ENCODE peak calls at places on chromosomes 13 and 19, in seven cellular contexts. One of them, this sample, is unnamed.
A peak's percentile ranks its signal among the peaks of the same experiment; 100 is the strongest.

GRCh38 chr13:97274782-97275252 is 52.7 kb downstream of the MBNL2 start:
- DNase-seq in pancreas: no peak
- DNase-seq in fibroblast of lung: peak; percentile 87
- DNase-seq in HFF-Myc: no peak
- DNase-seq in IMR-90: peak; percentile 87
- DNase-seq in ovary: no peak
- DNase-seq in esophagus squamous epithelium: no peak
- DNase-seq in this sample: peak; percentile 71

GRCh38 chr13:86324191-86324590 is 525.0 kb upstream of the SLITRK6 start:
- DNase-seq in pancreas: no peak
- DNase-seq in fibroblast of lung: no peak
- DNase-seq in HFF-Myc: no peak
- DNase-seq in IMR-90: no peak
- DNase-seq in ovary: no peak
- DNase-seq in esophagus squamous epithelium: no peak
- DNase-seq in this sample: no peak

GRCh38 chr13:44918323-44919102 is 70.8 kb downstream of the NUFIP1 start:
- DNase-seq in pancreas: peak; percentile 95
- DNase-seq in fibroblast of lung: peak; percentile 97
- DNase-seq in HFF-Myc: peak; percentile 91
- DNase-seq in IMR-90: peak; percentile 97
- DNase-seq in ovary: peak; percentile 89
- DNase-seq in esophagus squamous epithelium: peak; percentile 53
- DNase-seq in this sample: no peak

GRCh38 chr13:95676100-95676774 is 702 bp upstream of the DNAJC3 start:
- DNase-seq in pancreas: no peak
- DNase-seq in fibroblast of lung: peak; percentile 27
- DNase-seq in HFF-Myc: no peak
- DNase-seq in IMR-90: peak; percentile 39
- DNase-seq in ovary: peak; percentile 12
- DNase-seq in esophagus squamous epithelium: no peak
- DNase-seq in this sample: peak; percentile 64

GRCh38 chr13:77235456-77236022 is 91.4 kb downstream of the MYCBP2 start:
- DNase-seq in pancreas: no peak
- DNase-seq in fibroblast of lung: no peak
- DNase-seq in HFF-Myc: no peak
- DNase-seq in IMR-90: no peak
- DNase-seq in ovary: no peak
- DNase-seq in esophagus squamous epithelium: no peak
- DNase-seq in this sample: no peak

GRCh38 chr13:95216182-95216581 is 85.1 kb downstream of the ABCC4 start:
- DNase-seq in pancreas: no peak
- DNase-seq in fibroblast of lung: no peak
- DNase-seq in HFF-Myc: no peak
- DNase-seq in IMR-90: no peak
- DNase-seq in ovary: no peak
- DNase-seq in esophagus squamous epithelium: no peak
- DNase-seq in this sample: no peak

GRCh38 chr19:11375143-11375948 is 880 bp downstream of the SWSAP1 start:
- DNase-seq in pancreas: peak; percentile 85
- DNase-seq in fibroblast of lung: no peak
- DNase-seq in HFF-Myc: no peak
- DNase-seq in IMR-90: no peak
- DNase-seq in ovary: peak; percentile 71
- DNase-seq in esophagus squamous epithelium: no peak
- DNase-seq in this sample: no peak

GRCh38 chr13:34412295-34412694 is 529.8 kb upstream of the NBEA start:
- DNase-seq in pancreas: no peak
- DNase-seq in fibroblast of lung: no peak
- DNase-seq in HFF-Myc: no peak
- DNase-seq in IMR-90: no peak
- DNase-seq in ovary: no peak
- DNase-seq in esophagus squamous epithelium: no peak
- DNase-seq in this sample: no peak

GRCh38 chr13:47890146-47890814 is 110.8 kb downstream of the SUCLA2 start:
- DNase-seq in pancreas: no peak
- DNase-seq in fibroblast of lung: no peak
- DNase-seq in HFF-Myc: no peak
- DNase-seq in IMR-90: no peak
- DNase-seq in ovary: no peak
- DNase-seq in esophagus squamous epithelium: no peak
- DNase-seq in this sample: no peak

GRCh38 chr13:113927661-113928581 is 46.0 kb downstream of the C13orf46 start:
- DNase-seq in pancreas: peak; percentile 51
- DNase-seq in fibroblast of lung: peak; percentile 97
- DNase-seq in HFF-Myc: peak; percentile 99
- DNase-seq in IMR-90: peak; percentile 99
- DNase-seq in ovary: peak; percentile 35
- DNase-seq in esophagus squamous epithelium: no peak
- DNase-seq in this sample: peak; percentile 81

GRCh38 chr13:52452470-52452869 is 2.0 kb upstream of the VPS36 start:
- DNase-seq in pancreas: no peak
- DNase-seq in fibroblast of lung: no peak
- DNase-seq in HFF-Myc: no peak
- DNase-seq in IMR-90: no peak
- DNase-seq in ovary: no peak
- DNase-seq in esophagus squamous epithelium: no peak
- DNase-seq in this sample: peak; percentile 53

GRCh38 chr13:42137856-42138537 is 89.5 kb downstream of the DGKH start:
- DNase-seq in pancreas: no peak
- DNase-seq in fibroblast of lung: no peak
- DNase-seq in HFF-Myc: no peak
- DNase-seq in IMR-90: peak; percentile 71
- DNase-seq in ovary: no peak
- DNase-seq in esophagus squamous epithelium: no peak
- DNase-seq in this sample: peak; percentile 54

GRCh38 chr13:106612688-106613087 is 44.8 kb upstream of the ARGLU1 start:
- DNase-seq in pancreas: no peak
- DNase-seq in fibroblast of lung: peak; percentile 61
- DNase-seq in HFF-Myc: no peak
- DNase-seq in IMR-90: peak; percentile 59
- DNase-seq in ovary: peak; percentile 87
- DNase-seq in esophagus squamous epithelium: no peak
- DNase-seq in this sample: peak; percentile 42

GRCh38 chr19:5394907-5395505 is 54.4 kb upstream of the PTPRS start:
- DNase-seq in pancreas: no peak
- DNase-seq in fibroblast of lung: no peak
- DNase-seq in HFF-Myc: no peak
- DNase-seq in IMR-90: no peak
- DNase-seq in ovary: no peak
- DNase-seq in esophagus squamous epithelium: no peak
- DNase-seq in this sample: no peak

GRCh38 chr19:1000591-1001537 is 645 bp downstream of the GRIN3B start:
- DNase-seq in pancreas: peak; percentile 75
- DNase-seq in fibroblast of lung: no peak
- DNase-seq in HFF-Myc: no peak
- DNase-seq in IMR-90: no peak
- DNase-seq in ovary: no peak
- DNase-seq in esophagus squamous epithelium: no peak
- DNase-seq in this sample: no peak

GRCh38 chr19:999379-999719 is 870 bp upstream of the GRIN3B start:
- DNase-seq in pancreas: no peak
- DNase-seq in fibroblast of lung: no peak
- DNase-seq in HFF-Myc: no peak
- DNase-seq in IMR-90: no peak
- DNase-seq in ovary: no peak
- DNase-seq in esophagus squamous epithelium: no peak
- DNase-seq in this sample: no peak

GRCh38 chr19:998064-998463 is 2.2 kb upstream of the GRIN3B start:
- DNase-seq in pancreas: no peak
- DNase-seq in fibroblast of lung: no peak
- DNase-seq in HFF-Myc: no peak
- DNase-seq in IMR-90: no peak
- DNase-seq in ovary: no peak
- DNase-seq in esophagus squamous epithelium: no peak
- DNase-seq in this sample: no peak

GRCh38 chr19:1001538-1002166 is 1.4 kb downstream of the GRIN3B start:
- DNase-seq in pancreas: peak; percentile 88
- DNase-seq in fibroblast of lung: no peak
- DNase-seq in HFF-Myc: no peak
- DNase-seq in IMR-90: no peak
- DNase-seq in ovary: no peak
- DNase-seq in esophagus squamous epithelium: no peak
- DNase-seq in this sample: peak; percentile 42

GRCh38 chr19:1000095-1000494 is at the start of gene GRIN3B:
- DNase-seq in pancreas: peak; percentile 76
- DNase-seq in fibroblast of lung: peak; percentile 44
- DNase-seq in HFF-Myc: no peak
- DNase-seq in IMR-90: peak; percentile 40
- DNase-seq in ovary: no peak
- DNase-seq in esophagus squamous epithelium: no peak
- DNase-seq in this sample: peak; percentile 76
- H3K4me3 ChIP-seq in pancreas: no peak within 1 kb of the TSS
- H3K4me3 ChIP-seq in fibroblast of lung: peak within 1 kb of the TSS; percentile 9
- H3K4me3 ChIP-seq in HFF-Myc: no peak within 1 kb of the TSS
- H3K4me3 ChIP-seq in IMR-90: peak within 1 kb of the TSS; percentile 53
- H3K4me3 ChIP-seq in ovary: no peak within 1 kb of the TSS
- H3K4me3 ChIP-seq in esophagus squamous epithelium: peak within 1 kb of the TSS; percentile 32
- H3K4me3 ChIP-seq in this sample: no peak within 1 kb of the TSS

GRCh38 chr13:50191004-50191403 is 175.8 kb downstream of the KCNRG start:
- DNase-seq in pancreas: no peak
- DNase-seq in fibroblast of lung: no peak
- DNase-seq in HFF-Myc: no peak
- DNase-seq in IMR-90: no peak
- DNase-seq in ovary: no peak
- DNase-seq in esophagus squamous epithelium: no peak
- DNase-seq in this sample: no peak
- H3K4me3 ChIP-seq in pancreas: no peak overlapping the region
- H3K4me3 ChIP-seq in fibroblast of lung: no peak overlapping the region
- H3K4me3 ChIP-seq in HFF-Myc: no peak overlapping the region
- H3K4me3 ChIP-seq in IMR-90: no peak overlapping the region
- H3K4me3 ChIP-seq in ovary: no peak overlapping the region
- H3K4me3 ChIP-seq in esophagus squamous epithelium: no peak overlapping the region
- H3K4me3 ChIP-seq in this sample: no peak overlapping the region

GRCh38 chr19:3154957-3155736 is 19.3 kb downstream of the GNA15 start:
- DNase-seq in pancreas: no peak
- DNase-seq in fibroblast of lung: peak; percentile 97
- DNase-seq in HFF-Myc: peak; percentile 98
- DNase-seq in IMR-90: peak; percentile 99
- DNase-seq in ovary: no peak
- DNase-seq in esophagus squamous epithelium: peak; percentile 32
- DNase-seq in this sample: peak; percentile 100
- H3K4me3 ChIP-seq in pancreas: no peak overlapping the region
- H3K4me3 ChIP-seq in fibroblast of lung: no peak overlapping the region
- H3K4me3 ChIP-seq in HFF-Myc: no peak overlapping the region
- H3K4me3 ChIP-seq in IMR-90: no peak overlapping the region
- H3K4me3 ChIP-seq in ovary: no peak overlapping the region
- H3K4me3 ChIP-seq in esophagus squamous epithelium: no peak overlapping the region
- H3K4me3 ChIP-seq in this sample: no peak overlapping the region

GRCh38 chr19:17721821-17722220 is 2.5 kb downstream of the MAP1S start:
- DNase-seq in pancreas: no peak
- DNase-seq in fibroblast of lung: no peak
- DNase-seq in HFF-Myc: no peak
- DNase-seq in IMR-90: peak; percentile 13
- DNase-seq in ovary: no peak
- DNase-seq in esophagus squamous epithelium: no peak
- DNase-seq in this sample: peak; percentile 66
- H3K4me3 ChIP-seq in pancreas: no peak overlapping the region
- H3K4me3 ChIP-seq in fibroblast of lung: no peak overlapping the region
- H3K4me3 ChIP-seq in HFF-Myc: no peak overlapping the region
- H3K4me3 ChIP-seq in IMR-90: no peak overlapping the region
- H3K4me3 ChIP-seq in ovary: no peak overlapping the region
- H3K4me3 ChIP-seq in esophagus squamous epithelium: no peak overlapping the region
- H3K4me3 ChIP-seq in this sample: no peak overlapping the region

GRCh38 chr19:50377051-50377441 is 789 bp downstream of the NR1H2 start:
- DNase-seq in pancreas: no peak
- DNase-seq in fibroblast of lung: no peak
- DNase-seq in HFF-Myc: no peak
- DNase-seq in IMR-90: no peak
- DNase-seq in ovary: peak; percentile 46
- DNase-seq in esophagus squamous epithelium: no peak
- DNase-seq in this sample: peak; percentile 37
- H3K4me3 ChIP-seq in pancreas: no peak overlapping the region
- H3K4me3 ChIP-seq in fibroblast of lung: peak overlapping the region; percentile 33
- H3K4me3 ChIP-seq in HFF-Myc: peak overlapping the region; percentile 11
- H3K4me3 ChIP-seq in IMR-90: no peak overlapping the region
- H3K4me3 ChIP-seq in ovary: peak overlapping the region; percentile 79
- H3K4me3 ChIP-seq in esophagus squamous epithelium: peak overlapping the region; percentile 93
- H3K4me3 ChIP-seq in this sample: peak overlapping the region; percentile 15

GRCh38 chr19:3721900-3722442 is 13.8 kb downstream of the TJP3 start:
- DNase-seq in pancreas: no peak
- DNase-seq in fibroblast of lung: no peak
- DNase-seq in HFF-Myc: no peak
- DNase-seq in IMR-90: no peak
- DNase-seq in ovary: no peak
- DNase-seq in esophagus squamous epithelium: no peak
- DNase-seq in this sample: no peak
- H3K4me3 ChIP-seq in pancreas: peak overlapping the region; percentile 31
- H3K4me3 ChIP-seq in fibroblast of lung: no peak overlapping the region
- H3K4me3 ChIP-seq in HFF-Myc: no peak overlapping the region
- H3K4me3 ChIP-seq in IMR-90: no peak overlapping the region
- H3K4me3 ChIP-seq in ovary: peak overlapping the region; percentile 14
- H3K4me3 ChIP-seq in esophagus squamous epithelium: peak overlapping the region; percentile 48
- H3K4me3 ChIP-seq in this sample: peak overlapping the region; percentile 11

DNA sequence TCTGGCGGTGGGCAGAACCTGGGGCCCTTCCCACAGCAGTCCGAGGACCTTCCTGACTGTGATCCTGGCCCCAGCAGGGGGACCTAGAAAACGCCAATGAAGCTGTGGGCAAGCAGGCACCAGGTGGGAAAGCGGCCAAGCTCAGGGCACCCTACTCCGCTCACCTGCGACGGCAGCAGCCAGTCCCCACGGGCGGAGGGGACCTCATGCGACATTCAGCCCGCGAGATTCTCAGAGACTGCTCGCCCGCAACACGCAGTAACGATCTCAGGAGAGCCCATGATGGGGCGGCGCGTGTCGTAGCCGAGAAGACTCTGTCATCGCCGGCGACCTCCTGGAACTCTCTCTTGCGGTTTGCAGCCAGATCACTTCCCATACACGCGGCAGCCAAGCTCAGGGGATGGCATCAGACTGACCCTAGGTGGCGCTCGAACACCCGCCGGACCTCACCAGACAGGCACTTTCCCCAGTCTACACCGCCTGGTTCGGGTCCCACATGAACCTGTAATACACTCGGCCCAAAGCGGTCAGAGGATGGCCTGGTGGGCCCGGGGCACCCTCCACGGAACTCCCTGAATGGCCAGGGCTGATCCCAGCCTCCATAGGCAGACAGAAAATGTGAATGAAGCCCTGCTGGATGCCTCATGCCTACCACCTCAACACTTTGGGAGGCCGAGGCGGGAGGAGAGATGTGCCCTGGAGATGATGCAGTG is 26.5 kb downstream of the MAN2B1 start:
- DNase-seq in pancreas: peak; percentile 93
- DNase-seq in fibroblast of lung: peak; percentile 69
- DNase-seq in HFF-Myc: peak; percentile 51
- DNase-seq in IMR-90: peak; percentile 77
- DNase-seq in ovary: peak; percentile 70
- DNase-seq in esophagus squamous epithelium: peak; percentile 27
- DNase-seq in this sample: peak; percentile 74
- H3K4me3 ChIP-seq in pancreas: no peak overlapping the region
- H3K4me3 ChIP-seq in fibroblast of lung: no peak overlapping the region
- H3K4me3 ChIP-seq in HFF-Myc: no peak overlapping the region
- H3K4me3 ChIP-seq in IMR-90: no peak overlapping the region
- H3K4me3 ChIP-seq in ovary: peak overlapping the region; percentile 10
- H3K4me3 ChIP-seq in esophagus squamous epithelium: peak overlapping the region; percentile 27
- H3K4me3 ChIP-seq in this sample: no peak overlapping the region

GRCh38 chr13:102558029-102558428 is 38.8 kb upstream of the TPP2 start:
- DNase-seq in pancreas: no peak
- DNase-seq in fibroblast of lung: no peak
- DNase-seq in HFF-Myc: no peak
- DNase-seq in IMR-90: no peak
- DNase-seq in ovary: no peak
- DNase-seq in esophagus squamous epithelium: no peak
- DNase-seq in this sample: no peak
- H3K4me3 ChIP-seq in pancreas: no peak overlapping the region
- H3K4me3 ChIP-seq in fibroblast of lung: no peak overlapping the region
- H3K4me3 ChIP-seq in HFF-Myc: no peak overlapping the region
- H3K4me3 ChIP-seq in IMR-90: no peak overlapping the region
- H3K4me3 ChIP-seq in ovary: no peak overlapping the region
- H3K4me3 ChIP-seq in esophagus squamous epithelium: no peak overlapping the region
- H3K4me3 ChIP-seq in this sample: no peak overlapping the region